ENCODE peak calls at places on chromosomes 3 and 15, in five cellular contexts. K, G, E, Q and J are unnamed samples.

GRCh38 chr3:16069149-16069922 is 105.1 kb upstream of the GALNT15 start:
- DNase-seq in K (no peak), G (no peak), E (peak; percentile 32), Q (peak; percentile 53), J (peak; percentile 26)

GRCh38 chr15:85396554-85396953 is 16.2 kb downstream of the AKAP13 start:
- DNase-seq in K (no peak), G (no peak), E (no peak), Q (no peak), J (no peak)

GRCh38 chr3:171339606-171340005 is 120.6 kb downstream of the TNIK start:
- DNase-seq in K (no peak), G (no peak), E (no peak), Q (no peak), J (no peak)

GRCh38 chr15:51195459-51195858 is 100.8 kb upstream of the TNFAIP8L3 start:
- DNase-seq in K (no peak), G (no peak), E (no peak), Q (no peak), J (no peak)

GRCh38 chr3:179181993-179182551 is 33.9 kb downstream of the PIK3CA start:
- DNase-seq in K (no peak), G (no peak), E (no peak), Q (peak; percentile 8), J (no peak)

GRCh38 chr3:123652346-123652984 is 67.6 kb upstream of the HACD2 start:
- DNase-seq in K (no peak), G (peak; percentile 89), E (peak; percentile 76), Q (peak; percentile 86), J (peak; percentile 81)

GRCh38 chr3:36380171-36381031 is at the start of gene STAC:
- DNase-seq in K (no peak), G (no peak), E (peak; percentile 63), Q (peak; percentile 65), J (no peak)

GRCh38 chr3:172082269-172082668 is 42.9 kb downstream of the FNDC3B start:
- DNase-seq in K (no peak), G (no peak), E (peak; percentile 78), Q (peak; percentile 94), J (no peak)

GRCh38 chr15:75775296-75776074 is 62.8 kb upstream of the CSPG4 start:
- DNase-seq in K (no peak), G (no peak), E (peak; percentile 21), Q (no peak), J (no peak)

GRCh38 chr3:183310936-183311335 is 57.9 kb downstream of the B3GNT5 start:
- DNase-seq in K (no peak), G (no peak), E (no peak), Q (no peak), J (no peak)

GRCh38 chr3:8629151-8630021 is 15.2 kb downstream of the SSUH2 start:
- DNase-seq in K (no peak), G (peak; percentile 93), E (peak; percentile 79), Q (peak; percentile 95), J (peak; percentile 81)

GRCh38 chr15:84988909-84989644 is 7.4 kb downstream of the PDE8A start:
- DNase-seq in K (no peak), G (no peak), E (no peak), Q (no peak), J (no peak)

GRCh38 chr3:34483290-34483887 is 685.0 kb downstream of the PDCD6IP start:
- DNase-seq in K (no peak), G (no peak), E (no peak), Q (no peak), J (no peak)

GRCh38 chr3:177633671-177634207 is 436.5 kb upstream of the TBL1XR1 start:
- DNase-seq in K (no peak), G (no peak), E (peak; percentile 29), Q (peak; percentile 31), J (no peak)

GRCh38 chr3:196569003-196569516 is 600 bp downstream of the FBXO45 start:
- DNase-seq in K (peak; percentile 36), G (no peak), E (peak; percentile 57), Q (peak; percentile 25), J (peak; percentile 49)

GRCh38 chr15:58589047-58589446 is 157.3 kb downstream of the LIPC start:
- DNase-seq in K (no peak), G (no peak), E (no peak), Q (no peak), J (no peak)

GRCh38 chr15:41926184-41927056 is 32.6 kb upstream of the SPTBN5 start:
- DNase-seq in K (no peak), G (no peak), E (no peak), Q (peak; percentile 44), J (peak; percentile 50)

GRCh38 chr15:72758195-72758594 is 25.4 kb downstream of the ADPGK start:
- DNase-seq in K (no peak), G (no peak), E (peak; percentile 82), Q (peak; percentile 95), J (no peak)

GRCh38 chr3:9727041-9727595 is 4.4 kb upstream of the BRPF1 start:
- DNase-seq in K (no peak), G (no peak), E (no peak), Q (no peak), J (no peak)

GRCh38 chr15:86494475-86494874 is 414.8 kb downstream of the AGBL1 start:
- DNase-seq in K (no peak), G (no peak), E (no peak), Q (no peak), J (no peak)

GRCh38 chr3:113423699-113424098 is 17.6 kb downstream of the CFAP44 start:
- DNase-seq in K (no peak), G (no peak), E (no peak), Q (no peak), J (no peak)

GRCh38 chr3:190183121-190183520 is 62.4 kb upstream of the P3H2 start:
- DNase-seq in K (no peak), G (no peak), E (peak; percentile 85), Q (peak; percentile 87), J (no peak)

GRCh38 chr3:66797916-66798560 is 200.1 kb upstream of the KBTBD8 start:
- DNase-seq in K (no peak), G (no peak), E (peak; percentile 53), Q (peak; percentile 70), J (no peak)